ENCODE peak calls at places on chromosomes 5 and 9, in ten cellular contexts. V, G, W, K, U, L, B, Q, I and P are unnamed samples.

GRCh38 chr9:7533376-7534090 is 266.0 kb downstream of the DMAC1 start:
- DNase-seq in V (no peak), G (no peak), W (no peak), K (no peak), U (no peak), L (no peak), B (no peak), Q (no peak), I (no peak), P (no peak)

GRCh38 chr5:170491479-170491878 is 12.3 kb upstream of the KCNIP1 start:
- DNase-seq in V (no peak), G (no peak), W (no peak), K (no peak), U (peak; percentile 83), L (no peak), B (no peak), Q (no peak), I (peak; percentile 24), P (no peak)

GRCh38 chr9:132422574-132422973 is 12.6 kb downstream of the CFAP77 start:
- DNase-seq in V (no peak), G (no peak), W (no peak), K (no peak), U (no peak), L (peak; percentile 75), B (no peak), Q (no peak), I (no peak), P (no peak)

GRCh38 chr5:36505021-36505420 is 101.4 kb upstream of the SLC1A3 start:
- DNase-seq in V (no peak), G (no peak), W (no peak), K (no peak), U (no peak), L (no peak), B (no peak), Q (no peak), I (no peak), P (no peak)

GRCh38 chr5:143733635-143734341 is 78.2 kb upstream of the HMHB1 start:
- DNase-seq in V (no peak), G (no peak), W (no peak), K (no peak), U (no peak), L (no peak), B (no peak), Q (no peak), I (peak; percentile 20), P (no peak)

GRCh38 chr9:133750927-133751649 is 12.9 kb upstream of the SARDH start:
- DNase-seq in V (no peak), G (no peak), W (no peak), K (no peak), U (no peak), L (no peak), B (peak; percentile 37), Q (peak; percentile 37), I (no peak), P (peak; percentile 64)

GRCh38 chr5:109485030-109485429 is 75.3 kb upstream of the PJA2 start:
- DNase-seq in V (peak; percentile 55), G (no peak), W (peak; percentile 78), K (peak; percentile 58), U (peak; percentile 66), L (no peak), B (peak; percentile 72), Q (peak; percentile 81), I (peak; percentile 52), P (no peak)

GRCh38 chr5:132055808-132056609 is 4.4 kb upstream of the IL3 start:
- DNase-seq in V (peak; percentile 51), G (peak; percentile 62), W (no peak), K (no peak), U (no peak), L (no peak), B (peak; percentile 53), Q (peak; percentile 51), I (no peak), P (peak; percentile 66)

GRCh38 chr5:151683444-151683843 is 3.3 kb downstream of the SPARC start:
- DNase-seq in V (no peak), G (no peak), W (no peak), K (no peak), U (peak; percentile 3), L (no peak), B (no peak), Q (no peak), I (no peak), P (no peak)

GRCh38 chr5:151685749-151686672 is 704 bp downstream of the SPARC start:
- DNase-seq in V (no peak), G (no peak), W (no peak), K (peak; percentile 36), U (peak; percentile 51), L (peak; percentile 75), B (no peak), Q (no peak), I (no peak), P (no peak)

GRCh38 chr5:151683936-151684586 is 2.7 kb downstream of the SPARC start:
- DNase-seq in V (no peak), G (no peak), W (no peak), K (no peak), U (peak; percentile 48), L (no peak), B (no peak), Q (no peak), I (no peak), P (no peak)

GRCh38 chr5:151682751-151683331 is 3.9 kb downstream of the SPARC start:
- DNase-seq in V (no peak), G (no peak), W (no peak), K (peak; percentile 49), U (peak; percentile 71), L (no peak), B (no peak), Q (no peak), I (peak; percentile 46), P (no peak)

GRCh38 chr5:151684690-151685361 is 1.9 kb downstream of the SPARC start:
- DNase-seq in V (no peak), G (no peak), W (peak; percentile 29), K (peak; percentile 61), U (peak; percentile 98), L (peak; percentile 91), B (peak; percentile 84), Q (no peak), I (peak; percentile 73), P (peak; percentile 87)
- H3K4me3 ChIP-seq in V (peak overlapping the region; percentile 56), G (peak overlapping the region; percentile 23), W (peak overlapping the region; percentile 38), K (peak overlapping the region; percentile 6), U (peak overlapping the region; percentile 97), L (peak overlapping the region; percentile 87), B (peak overlapping the region; percentile 75), Q (peak overlapping the region; percentile 78), I (peak overlapping the region; percentile 53), P (peak overlapping the region; percentile 87)

DNA sequence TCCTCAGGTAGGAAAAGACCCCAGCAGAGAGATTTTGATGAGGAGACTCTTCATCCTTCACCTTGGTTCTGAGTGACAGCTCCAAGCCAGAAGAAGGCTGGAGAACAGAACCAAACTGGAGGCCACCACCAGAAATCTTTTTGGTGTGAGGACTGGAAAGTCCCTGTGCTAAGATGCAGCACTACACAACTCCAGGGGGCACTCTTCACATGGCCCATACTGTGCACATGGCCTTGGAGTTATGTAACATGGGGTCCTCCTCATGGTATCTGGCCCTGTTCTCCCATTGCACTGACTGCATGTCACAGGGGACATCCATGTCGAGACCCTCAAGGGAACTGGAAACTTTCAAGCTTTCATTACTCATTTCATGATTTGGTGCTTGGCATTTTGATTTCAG is 17.3 kb upstream of the STX17 start:
- DNase-seq in V (no peak), G (no peak), W (no peak), K (no peak), U (no peak), L (no peak), B (no peak), Q (no peak), I (no peak), P (no peak)
- TF ChIP-seq CTCF in V (no peak), G (no peak), W (no peak), K (no peak), U (no peak), L (peak; percentile 15), B (no peak), Q (no peak), I (no peak), P (no peak)

DNA sequence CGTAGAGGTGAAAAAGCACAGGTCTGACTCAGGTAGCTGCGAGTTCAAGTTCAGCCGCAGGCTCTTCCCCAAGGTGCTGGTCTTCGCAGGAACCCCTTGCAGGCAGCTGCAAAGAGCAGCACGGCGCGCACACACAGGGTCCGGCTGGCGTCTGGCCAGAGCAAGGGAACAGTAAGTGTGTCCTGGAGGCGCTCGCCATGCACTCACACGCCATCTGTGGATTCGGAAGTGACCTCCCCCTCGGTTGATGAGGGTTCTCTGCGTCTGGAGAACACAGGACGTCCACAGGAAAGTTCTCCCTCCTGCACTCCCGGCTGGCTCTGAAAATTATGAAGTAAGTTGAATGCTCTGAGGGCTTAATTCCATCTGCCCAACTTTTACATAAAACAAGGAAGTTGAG is 14.0 kb upstream of the EGFL7 start:
- DNase-seq in V (peak; percentile 83), G (peak; percentile 87), W (no peak), K (no peak), U (no peak), L (no peak), B (peak; percentile 75), Q (peak; percentile 89), I (peak; percentile 85), P (no peak)
- H3K27ac ChIP-seq in V (peak overlapping the region; percentile 53), G (no peak overlapping the region), W (peak overlapping the region; percentile 24), K (no peak overlapping the region), U (no peak overlapping the region), L (no peak overlapping the region), B (no peak overlapping the region), Q (peak overlapping the region; percentile 63), I (peak overlapping the region; percentile 89), P (peak overlapping the region; percentile 63)

GRCh38 chr9:110130211-110130610 is 77.7 kb downstream of the C9orf152 start:
- DNase-seq in V (no peak), G (no peak), W (no peak), K (no peak), U (no peak), L (no peak), B (no peak), Q (no peak), I (no peak), P (no peak)

GRCh38 chr9:110129460-110129859 is 78.5 kb downstream of the C9orf152 start:
- DNase-seq in V (no peak), G (no peak), W (no peak), K (no peak), U (no peak), L (no peak), B (no peak), Q (no peak), I (no peak), P (no peak)

GRCh38 chr9:110131499-110131898 is 76.5 kb downstream of the C9orf152 start:
- DNase-seq in V (no peak), G (no peak), W (no peak), K (no peak), U (no peak), L (no peak), B (no peak), Q (no peak), I (no peak), P (no peak)

GRCh38 chr9:110128664-110129329 is 79.2 kb downstream of the C9orf152 start:
- DNase-seq in V (no peak), G (no peak), W (no peak), K (no peak), U (no peak), L (no peak), B (no peak), Q (no peak), I (no peak), P (peak; percentile 52)

DNA sequence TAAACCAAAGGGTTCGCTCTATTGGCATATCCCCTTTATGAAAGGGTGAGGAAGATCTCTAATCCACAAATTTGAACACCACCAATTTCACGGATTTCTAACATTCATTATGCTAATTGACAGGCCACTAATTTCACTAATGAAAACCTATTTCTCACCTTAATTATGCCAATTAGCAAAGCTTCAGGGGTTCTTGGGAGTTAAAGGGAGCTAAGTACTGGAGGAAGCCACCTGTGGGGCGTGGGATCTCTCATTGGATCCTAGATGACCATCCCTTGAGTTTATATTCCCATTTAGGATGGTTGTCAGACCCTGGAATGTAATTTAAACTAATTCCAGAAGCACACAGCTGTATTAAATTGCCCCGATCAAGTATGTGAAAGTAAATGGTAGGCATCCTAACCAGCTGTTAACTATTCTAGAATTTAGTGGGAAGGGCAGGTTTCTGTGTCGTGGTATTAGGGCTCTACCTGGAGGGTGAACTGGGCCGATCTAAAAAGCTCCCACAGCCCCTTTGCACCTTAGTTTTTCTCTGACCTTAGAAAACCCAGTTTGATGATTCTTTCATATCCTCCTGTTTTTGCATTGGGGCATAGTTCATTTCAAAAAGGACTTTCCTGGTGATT is 77.1 kb downstream of the C9orf152 start:
- DNase-seq in V (no peak), G (no peak), W (no peak), K (no peak), U (no peak), L (peak; percentile 64), B (no peak), Q (no peak), I (no peak), P (no peak)
- H3K4me3 ChIP-seq in V (no peak overlapping the region), G (no peak overlapping the region), W (no peak overlapping the region), K (no peak overlapping the region), U (no peak overlapping the region), L (no peak overlapping the region), B (no peak overlapping the region), Q (no peak overlapping the region), I (no peak overlapping the region), P (no peak overlapping the region)